ENCODE peak calls at places on chromosomes 16 and 17, in four cellular contexts. T is HL-60, A is GM12878, G is K562. D is an unnamed sample.

GRCh38 chr17:27596106-27596505 is 34.9 kb upstream of the LGALS9 start:
- DNase-seq in T (no peak), A (no peak), G (no peak), D (no peak)

GRCh38 chr17:29378495-29378894 is 11.7 kb upstream of the TAOK1 start:
- DNase-seq in T (peak), A (no peak), G (no peak), D (no peak)

GRCh38 chr16:23400387-23400930 is 52.5 kb downstream of the COG7 start:
- DNase-seq in T (no peak), A (no peak), G (no peak), D (no peak)

GRCh38 chr17:45231481-45232116 is 9.9 kb downstream of the FMNL1 start:
- DNase-seq in T (no peak), A (no peak), G (no peak), D (no peak)

GRCh38 chr17:32275060-32276042 is 9.7 kb downstream of the RHBDL3 start:
- DNase-seq in T (peak), A (no peak), G (peak), D (no peak)

GRCh38 chr16:87836844-87837581 is 32.3 kb downstream of the SLC7A5 start:
- DNase-seq in T (no peak), A (no peak), G (no peak), D (no peak)

GRCh38 chr16:66516172-66516807 is 33.6 kb downstream of the TK2 start:
- DNase-seq in T (peak), A (no peak), G (no peak), D (no peak)

GRCh38 chr17:18141210-18141803 is 32.8 kb downstream of the MYO15A start:
- DNase-seq in T (peak), A (no peak), G (peak), D (peak)

GRCh38 chr17:6674586-6674985 is 23.0 kb downstream of the C17orf100 start:
- DNase-seq in T (no peak), A (no peak), G (no peak), D (no peak)

GRCh38 chr17:27466748-27467375 is 10.6 kb downstream of the KSR1 start:
- DNase-seq in T (peak), A (peak), G (peak), D (peak)

GRCh38 chr16:70689035-70689969 is 3.4 kb upstream of the MTSS2 start:
- DNase-seq in T (no peak), A (no peak), G (no peak), D (no peak)

GRCh38 chr16:81394966-81395655 is 49.5 kb upstream of the CMIP start:
- DNase-seq in T (no peak), A (no peak), G (no peak), D (no peak)

GRCh38 chr17:66716236-66717026 is 118.5 kb upstream of the CACNG5 start:
- DNase-seq in T (no peak), A (no peak), G (no peak), D (no peak)

GRCh38 chr16:3924763-3925162 is 44.2 kb upstream of the CREBBP start:
- DNase-seq in T (no peak), A (no peak), G (no peak), D (no peak)

GRCh38 chr16:27379919-27380318 is 22.1 kb upstream of the IL21R start:
- DNase-seq in T (no peak), A (no peak), G (no peak), D (no peak)

GRCh38 chr17:50626037-50626574 is 8.6 kb upstream of the ABCC3 start:
- DNase-seq in T (peak), A (no peak), G (peak), D (peak)

GRCh38 chr16:7335991-7336634 is 3.5 kb downstream of the RBFOX1 start:
- DNase-seq in T (no peak), A (no peak), G (no peak), D (no peak)

DNA sequence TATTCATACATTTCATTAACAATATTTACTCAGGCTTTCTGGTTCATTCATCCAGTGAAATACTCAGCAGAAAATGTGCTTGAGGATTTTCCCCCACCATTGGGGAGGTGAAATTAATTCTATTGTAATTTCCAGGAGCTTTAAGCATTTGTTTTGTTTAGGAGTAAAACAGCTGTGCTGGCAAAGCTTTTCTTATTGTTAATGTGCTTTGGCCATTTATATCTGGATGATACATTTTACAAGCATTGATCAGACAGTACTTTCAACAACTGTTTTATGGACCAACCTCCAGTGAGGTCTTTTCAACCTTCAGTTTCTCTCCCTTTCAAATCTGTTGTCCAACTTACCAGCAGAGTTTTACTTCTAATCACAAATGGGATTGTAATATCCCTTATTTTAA is 672.4 kb downstream of the CDH11 start:
- DNase-seq in T (no peak), A (no peak), G (no peak), D (no peak)
- TF ChIP-seq SPI1 in T (no peak), A (no peak), G (no peak), D (no peak)

GRCh38 chr16:660459-661183 is 7.3 kb upstream of the RHOT2 start:
- DNase-seq in T (peak), A (peak), G (peak), D (peak)
- TF ChIP-seq POLR2AphosphoS5 in T (peak), A (no peak), G (no peak), D (no peak)

DNA sequence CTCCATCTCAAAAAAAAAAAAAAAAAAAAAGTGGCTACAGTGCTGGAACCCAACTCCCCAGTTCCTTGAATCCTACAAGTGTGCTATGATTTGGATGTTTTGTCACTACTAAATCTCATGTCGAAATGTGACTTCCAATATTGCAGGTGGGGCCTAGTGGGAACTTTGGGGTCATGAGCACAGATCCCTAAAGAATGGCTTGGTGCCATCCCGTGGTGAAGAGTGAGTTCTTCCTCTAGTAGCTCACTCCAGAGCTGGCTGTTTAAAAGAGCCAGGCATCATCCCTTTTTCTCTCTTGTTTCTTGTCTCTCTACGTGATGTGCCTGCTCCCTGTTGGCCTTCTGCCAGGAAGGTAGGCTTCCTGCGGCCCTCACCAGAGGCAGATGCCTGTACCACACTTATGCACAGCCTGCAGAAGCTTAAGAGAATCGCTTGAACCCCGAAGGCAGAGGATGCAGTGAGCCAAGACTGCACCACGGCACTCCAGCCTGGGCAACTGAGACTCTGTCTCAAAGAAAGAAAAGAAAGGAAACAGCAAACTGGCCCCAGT is 3.0 kb downstream of the MT1E start:
- DNase-seq in T (no peak), A (no peak), G (no peak), D (no peak)
- TF ChIP-seq SPI1 in T (no peak), A (no peak), G (no peak), D (no peak)

GRCh38 chr17:73211745-73212144 is 18.9 kb downstream of the COG1 start:
- DNase-seq in T (no peak), A (no peak), G (no peak), D (no peak)

GRCh38 chr17:73205326-73205980 is 12.6 kb downstream of the COG1 start:
- DNase-seq in T (no peak), A (no peak), G (no peak), D (no peak)

GRCh38 chr17:73210002-73210678 is 17.3 kb downstream of the COG1 start:
- DNase-seq in T (no peak), A (no peak), G (peak), D (no peak)

GRCh38 chr17:73208139-73208827 is 15.4 kb downstream of the COG1 start:
- DNase-seq in T (no peak), A (no peak), G (no peak), D (no peak)

GRCh38 chr17:73209436-73209835 is 16.6 kb downstream of the COG1 start:
- DNase-seq in T (no peak), A (no peak), G (no peak), D (no peak)
- TF ChIP-seq POLR2AphosphoS5 in T (no peak), A (no peak), G (no peak), D (peak)

GRCh38 chr17:63996430-63997182 is 1.5 kb upstream of the PRR29 start:
- DNase-seq in T (no peak), A (no peak), G (no peak), D (no peak)

GRCh38 chr17:63991611-63992010 is 6.5 kb upstream of the PRR29 start:
- DNase-seq in T (no peak), A (no peak), G (no peak), D (no peak)

GRCh38 chr17:63995626-63996025 is 2.5 kb upstream of the PRR29 start:
- DNase-seq in T (no peak), A (no peak), G (no peak), D (no peak)

GRCh38 chr17:63989622-63990345 is 8.4 kb upstream of the PRR29 start:
- DNase-seq in T (no peak), A (no peak), G (no peak), D (no peak)

DNA sequence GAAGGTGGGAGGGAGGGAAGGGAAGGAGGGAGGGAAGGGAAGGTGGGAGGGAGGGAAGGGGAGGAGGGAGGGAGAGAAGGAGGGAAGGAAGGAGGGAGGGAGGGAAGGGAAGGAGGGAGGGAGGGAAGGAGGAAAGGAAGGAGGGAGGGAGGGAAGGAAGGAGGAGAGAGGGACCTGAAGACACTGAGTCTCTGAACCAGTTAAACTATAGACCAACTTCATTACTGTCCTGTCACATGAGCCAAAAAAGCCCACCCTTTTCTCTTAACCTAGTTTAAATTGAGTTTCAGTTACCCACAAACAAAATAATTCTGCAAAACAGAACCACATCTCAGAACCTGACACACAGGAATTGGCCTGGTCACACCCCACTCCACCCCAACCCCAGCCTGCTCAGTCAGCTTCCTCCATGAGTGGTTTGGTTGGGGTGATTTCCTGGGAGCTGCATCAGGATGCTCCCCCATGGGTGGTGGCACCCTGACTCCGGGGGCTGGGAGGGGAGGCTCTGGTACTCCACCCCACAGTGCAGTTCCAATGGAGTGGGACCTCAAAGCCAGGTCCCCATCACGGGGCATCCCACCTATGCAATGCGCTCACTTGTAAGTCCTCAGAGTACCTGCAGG is 4.7 kb upstream of the PRR29 start:
- DNase-seq in T (no peak), A (no peak), G (no peak), D (no peak)
- TF ChIP-seq SPI1 in T (no peak), A (no peak), G (no peak), D (no peak)

GRCh38 chr16:16861546-16861945 is 482.6 kb downstream of the NPIPA7 start:
- DNase-seq in T (peak), A (peak), G (peak), D (peak)
- TF ChIP-seq POLR2AphosphoS5 in T (no peak), A (no peak), G (no peak), D (no peak)

GRCh38 chr16:64250866-64251265 is 871.0 kb downstream of the CDH11 start:
- DNase-seq in T (no peak), A (no peak), G (no peak), D (no peak)
- TF ChIP-seq SPI1 in T (no peak), A (no peak), G (no peak), D (no peak)

GRCh38 chr17:53454337-53454736 is 368.4 kb upstream of the KIF2B start:
- DNase-seq in T (no peak), A (no peak), G (no peak), D (no peak)
- TF ChIP-seq POLR2AphosphoS5 in T (no peak), A (no peak), G (no peak), D (no peak)

D was measured in GM12891.